ENCODE peak calls at places on chromosome 3, in seven cellular contexts. I, P, B, Q, D, G and Y are unnamed samples.

GRCh38 chr3:136270179-136270578 is 20.0 kb downstream of the PCCB start:
- DNase-seq in G (no peak), P (no peak), B (no peak), I (no peak), Q (no peak), D (no peak), Y (no peak)

GRCh38 chr3:102181202-102181920 is 253.5 kb upstream of the ZPLD1 start:
- DNase-seq in D (no peak), I (peak), P (no peak), Q (no peak), G (no peak), B (peak), Y (peak)

GRCh38 chr3:151228291-151229125 is 25.5 kb upstream of the GPR171 start:
- DNase-seq in D (no peak), B (no peak), G (no peak), I (no peak), Q (no peak), P (no peak), Y (peak)

GRCh38 chr3:148226246-148226645 is 471.5 kb upstream of the AGTR1 start:
- DNase-seq in I (no peak), P (no peak), D (no peak), B (no peak), G (no peak), Q (no peak), Y (no peak)

GRCh38 chr3:138946554-138947302 is at the start of the genes FOXL2 and FOXL2NB:
- DNase-seq in P (no peak), B (no peak), D (peak), I (no peak), G (no peak), Q (no peak), Y (peak)

GRCh38 chr3:4976109-4976508 is 3.1 kb upstream of the BHLHE40 start:
- DNase-seq in B (no peak), G (peak), Q (no peak), I (no peak), P (no peak), D (peak), Y (peak)

GRCh38 chr3:113084777-113085176 is 94.0 kb downstream of the GTPBP8 start:
- DNase-seq in P (peak), Q (no peak), I (peak), B (peak), G (no peak), D (no peak), Y (peak)

GRCh38 chr3:124745092-124745491 is 14.8 kb downstream of the UMPS start:
- DNase-seq in P (no peak), I (no peak), Q (no peak), B (no peak), D (no peak), G (no peak), Y (no peak)

GRCh38 chr3:66401157-66401550 is 99.7 kb downstream of the LRIG1 start:
- DNase-seq in I (no peak), D (no peak), Q (no peak), G (no peak), B (no peak), P (no peak), Y (no peak)

GRCh38 chr3:174725303-174725702 is 133.8 kb upstream of the NAALADL2 start:
- DNase-seq in D (no peak), Q (no peak), P (no peak), I (no peak), B (no peak), G (no peak), Y (no peak)

GRCh38 chr3:110420158-110420641 is 651.4 kb upstream of the NECTIN3 start:
- DNase-seq in Q (no peak), B (peak), G (no peak), D (peak), I (peak), P (no peak), Y (peak)

GRCh38 chr3:78035020-78035660 is 995.2 kb downstream of the ROBO2 start:
- DNase-seq in P (no peak), G (no peak), B (no peak), Q (no peak), I (no peak), D (no peak), Y (no peak)

GRCh38 chr3:123329636-123330340 is 119.1 kb downstream of the ADCY5 start:
- DNase-seq in P (no peak), I (no peak), Q (no peak), B (no peak), D (no peak), G (no peak), Y (no peak)

GRCh38 chr3:157407769-157408168 is 28.9 kb upstream of the PTX3 start:
- DNase-seq in Q (no peak), D (no peak), G (no peak), P (no peak), B (no peak), I (no peak), Y (peak)

GRCh38 chr3:11099306-11099705 is 55.0 kb upstream of the HRH1 start:
- DNase-seq in Q (no peak), B (no peak), G (no peak), P (no peak), D (no peak), I (no peak), Y (peak)

GRCh38 chr3:156760333-156760732 is 65.8 kb upstream of the LEKR1 start:
- DNase-seq in I (no peak), P (no peak), B (no peak), Q (no peak), D (no peak), G (no peak), Y (no peak)

GRCh38 chr3:159128628-159129027 is 326.8 kb downstream of the MFSD1 start:
- DNase-seq in I (peak), B (peak), P (no peak), G (no peak), D (no peak), Q (no peak), Y (peak)

GRCh38 chr3:5309181-5309580 is 121.7 kb downstream of the EDEM1 start:
- DNase-seq in Q (no peak), D (no peak), B (no peak), P (no peak), G (no peak), I (no peak), Y (no peak)

GRCh38 chr3:58234516-58234931 is 3.1 kb upstream of the ABHD6 start:
- DNase-seq in B (no peak), D (peak), G (no peak), I (no peak), Q (no peak), P (no peak), Y (peak)

GRCh38 chr3:161177996-161178395 is 43.1 kb upstream of the NMD3 start:
- DNase-seq in G (no peak), B (no peak), Q (no peak), P (no peak), D (no peak), I (no peak), Y (no peak)

GRCh38 chr3:115325539-115325938 is 178.5 kb upstream of the ZBTB20 start:
- DNase-seq in I (no peak), G (no peak), P (no peak), B (no peak), D (no peak), Q (no peak), Y (peak)

GRCh38 chr3:184016820-184017671 is 638 bp downstream of the ABCC5 start:
- DNase-seq in B (no peak), I (no peak), Q (no peak), G (peak), P (peak), D (peak), Y (peak)

GRCh38 chr3:49411550-49411967 is 217 bp downstream of the RHOA start:
- DNase-seq in B (no peak), Q (no peak), I (no peak), D (no peak), G (no peak), P (peak), Y (no peak)

GRCh38 chr3:113532698-113533533 is 561 bp downstream of the SIDT1 start:
- DNase-seq in D (peak), G (no peak), I (no peak), Q (no peak), B (no peak), P (no peak), Y (no peak)

GRCh38 chr3:160583451-160583850 is 18.1 kb upstream of the KPNA4 start:
- DNase-seq in D (no peak), P (no peak), G (no peak), I (no peak), B (no peak), Q (no peak), Y (no peak)

GRCh38 chr3:156448300-156448699 is 106.6 kb downstream of the SSR3 start:
- DNase-seq in Q (peak), B (peak), P (no peak), D (peak), G (no peak), I (no peak), Y (peak)

GRCh38 chr3:178367817-178368617 is 168.2 kb upstream of the KCNMB2 start:
- DNase-seq in B (no peak), D (no peak), G (no peak), I (no peak), P (no peak), Q (no peak), Y (peak)

GRCh38 chr3:93973160-93974126 is at the start of gene PROS1:
- DNase-seq in B (peak), G (peak), Q (peak), I (no peak), D (peak), P (peak), Y (peak)

GRCh38 chr3:36909666-36910065 is 35.2 kb downstream of the TRANK1 start:
- DNase-seq in I (no peak), B (no peak), Q (no peak), P (no peak), D (no peak), G (no peak), Y (no peak)

GRCh38 chr3:110974902-110975301 is 96.7 kb upstream of the NECTIN3 start:
- DNase-seq in B (no peak), G (no peak), I (no peak), D (no peak), Q (no peak), P (no peak), Y (peak)

GRCh38 chr3:144921710-144922109 is 950.1 kb downstream of the DIPK2A start:
- DNase-seq in B (no peak), D (no peak), G (no peak), Q (no peak), I (no peak), P (no peak), Y (peak)

GRCh38 chr3:121660356-121661171 is at the start of gene HCLS1:
- DNase-seq in B (no peak), Q (peak), P (peak), D (no peak), G (peak), I (no peak), Y (peak)

GRCh38 chr3:133152821-133153220 is 114.6 kb downstream of the TMEM108 start:
- DNase-seq in D (no peak), Q (no peak), G (no peak), P (no peak), B (no peak), I (no peak), Y (no peak)

GRCh38 chr3:39971450-39972081 is 162.2 kb downstream of the MYRIP start:
- DNase-seq in D (no peak), Q (no peak), I (no peak), B (no peak), G (no peak), P (no peak), Y (no peak)

GRCh38 chr3:171873561-171873960 is 30.4 kb downstream of the TMEM212 start:
- DNase-seq in Q (no peak), P (no peak), D (peak), B (peak), G (no peak), I (peak), Y (peak)

GRCh38 chr3:108133858-108134554 is 43.2 kb upstream of the CD47 start:
- DNase-seq in G (no peak), Q (no peak), I (no peak), D (no peak), B (no peak), P (no peak), Y (no peak)
- H3K4me3 ChIP-seq in G (no peak), Q (no peak), I (no peak), D (no peak), B (no peak), P (no peak), Y (no peak)

DNA sequence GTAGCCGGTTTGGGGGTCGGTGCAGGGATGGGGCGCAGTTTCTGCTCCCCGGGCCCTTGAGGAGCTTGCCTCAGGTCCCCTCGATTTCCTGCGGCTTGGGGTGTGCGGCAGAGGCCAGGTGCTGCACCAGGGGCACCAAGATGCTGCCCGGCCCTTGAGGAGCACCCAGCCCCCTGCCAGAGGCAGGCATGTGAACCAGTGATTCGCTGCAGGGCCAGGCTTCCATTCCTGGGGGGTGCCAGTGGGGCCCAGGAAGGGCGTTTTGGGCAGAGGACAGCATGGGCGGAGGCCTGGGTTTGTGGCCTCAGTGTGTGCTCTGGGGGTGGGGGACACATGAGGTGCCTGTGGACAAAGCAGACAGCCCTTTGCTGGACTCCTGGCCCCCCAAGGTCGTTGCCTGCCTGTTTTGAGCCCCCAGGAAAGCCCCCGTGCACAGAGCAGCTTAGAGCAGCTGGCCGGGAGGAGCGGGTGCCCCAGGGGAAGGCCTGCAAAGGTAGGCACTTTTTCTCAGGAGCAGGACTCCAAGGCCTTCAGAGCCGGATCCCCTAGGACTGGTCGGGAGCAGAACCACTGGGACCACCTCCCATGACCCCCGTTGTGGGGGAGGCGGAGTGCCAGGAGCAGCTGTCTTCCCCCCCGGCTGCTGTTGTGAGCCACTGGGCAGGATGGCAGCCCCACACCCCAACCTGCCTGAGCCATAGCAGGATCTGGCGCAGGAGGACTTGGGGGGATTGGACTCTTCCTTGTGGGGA is 1.7 kb downstream of the PLXNA1 start:
- DNase-seq in B (no peak), I (no peak), P (no peak), G (no peak), Q (no peak), D (no peak), Y (no peak)
- H3K4me3 ChIP-seq in B (peak), I (peak), P (peak), G (peak), Q (no peak), D (peak), Y (peak)

DNA sequence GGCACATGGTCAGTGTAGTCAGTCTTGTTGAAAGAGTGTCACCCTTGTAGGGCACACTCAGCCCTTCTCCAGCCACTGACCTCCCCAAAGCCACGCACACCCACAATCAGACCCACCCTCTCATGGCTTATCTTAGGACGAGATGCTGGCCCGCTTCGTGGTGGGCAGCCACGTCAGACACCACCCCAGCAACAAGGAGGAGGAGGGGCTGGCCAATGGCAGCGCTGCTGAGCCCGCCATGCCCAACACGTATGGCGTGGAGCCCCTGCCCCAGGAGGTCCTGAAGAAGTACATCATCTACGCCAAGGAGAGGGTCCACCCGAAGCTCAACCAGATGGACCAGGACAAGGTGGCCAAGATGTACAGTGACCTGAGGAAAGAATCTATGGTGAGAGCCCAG is 10.1 kb upstream of the PODXL2 start:
- DNase-seq in P (no peak), B (no peak), D (no peak), I (no peak), G (no peak), Q (no peak), Y (no peak)
- H3K4me3 ChIP-seq in P (no peak), B (no peak), D (no peak), I (no peak), G (no peak), Q (no peak), Y (no peak)

GRCh38 chr3:8436667-8437287 is 64.8 kb upstream of the LMCD1 start:
- DNase-seq in G (peak), D (no peak), B (no peak), I (no peak), P (no peak), Q (no peak), Y (no peak)
- H3K4me3 ChIP-seq in G (no peak), D (no peak), B (no peak), I (no peak), P (no peak), Q (no peak), Y (no peak)

GRCh38 chr3:47291158-47291753 is 8.5 kb downstream of the KLHL18 start:
- DNase-seq in G (no peak), D (no peak), B (no peak), I (no peak), Q (no peak), P (no peak), Y (no peak)
- H3K4me3 ChIP-seq in G (no peak), D (no peak), B (no peak), I (no peak), Q (no peak), P (no peak), Y (no peak)

GRCh38 chr3:117921411-117921810 is 1113.2 kb downstream of the IGSF11 start:
- DNase-seq in P (no peak), D (no peak), I (no peak), G (no peak), Q (no peak), B (no peak), Y (no peak)

GRCh38 chr3:117916839-117917238 is 1117.8 kb downstream of the IGSF11 start:
- DNase-seq in D (no peak), B (no peak), I (no peak), G (no peak), Q (no peak), P (no peak), Y (no peak)

GRCh38 chr3:117921908-117922456 is 1112.7 kb downstream of the IGSF11 start:
- DNase-seq in I (no peak), G (no peak), D (no peak), Q (no peak), P (no peak), B (no peak), Y (no peak)

GRCh38 chr3:117919611-117920010 is 1115.0 kb downstream of the IGSF11 start:
- DNase-seq in G (no peak), P (no peak), Q (no peak), B (no peak), I (no peak), D (no peak), Y (no peak)

GRCh38 chr3:117920240-117920923 is 1114.3 kb downstream of the IGSF11 start:
- DNase-seq in Q (no peak), G (no peak), I (no peak), P (no peak), D (no peak), B (no peak), Y (no peak)
- H3K4me3 ChIP-seq in Q (no peak), G (no peak), I (no peak), P (no peak), D (no peak), B (no peak), Y (no peak)